ENCODE peak calls at places on chromosome 18, in five cellular contexts. A is K562, N is sigmoid colon, X is GM23338, R is suprapubic skin. W is an unnamed sample. For H3K36me3, the result is how much of the 10 kb centered on the place peaks cover.

GRCh38 chr18:58896268-58896667 is 31.6 kb downstream of the ZNF532 start:
- DNase-seq in X (no peak), A (no peak), R (no peak), N (no peak), W (no peak)

GRCh38 chr18:26089247-26090129 is 925 bp downstream of the SS18 start:
- DNase-seq in N (no peak), A (peak), R (no peak), X (peak), W (no peak)

GRCh38 chr18:36314754-36315153 is 17.2 kb downstream of the FHOD3 start:
- DNase-seq in X (no peak), R (no peak), N (no peak), A (no peak), W (no peak)

GRCh38 chr18:56721031-56721430 is 69.9 kb downstream of the WDR7 start:
- DNase-seq in N (no peak), A (no peak), R (no peak), X (no peak), W (no peak)

GRCh38 chr18:66393463-66393862 is 210.4 kb downstream of the CDH19 start:
- DNase-seq in X (peak), R (no peak), N (no peak), A (no peak), W (no peak)

GRCh38 chr18:70047931-70048603 is 100.4 kb upstream of the CD226 start:
- DNase-seq in N (no peak), X (no peak), A (no peak), R (no peak), W (no peak)

GRCh38 chr18:12321331-12321730 is 13.3 kb downstream of the TUBB6 start:
- DNase-seq in X (no peak), N (peak), A (no peak), R (peak), W (no peak)

GRCh38 chr18:46324556-46324955 is 220.4 kb downstream of the HAUS1 start:
- DNase-seq in N (no peak), A (peak), R (no peak), X (peak), W (no peak)

GRCh38 chr18:55382277-55382805 is 205.7 kb downstream of the TCF4 start:
- DNase-seq in R (no peak), N (no peak), X (no peak), A (no peak), W (no peak)

GRCh38 chr18:1846640-1847039 is 724.7 kb downstream of the METTL4 start:
- DNase-seq in N (no peak), A (no peak), X (no peak), R (no peak), W (no peak)

GRCh38 chr18:42330296-42330695 is 375.3 kb downstream of the PIK3C3 start:
- DNase-seq in R (no peak), N (no peak), A (no peak), X (peak), W (no peak)

GRCh38 chr18:57980573-57981348 is 63.3 kb upstream of the NEDD4L start:
- DNase-seq in A (no peak), R (no peak), X (peak), N (no peak), W (no peak)

GRCh38 chr18:32610116-32610630 is 139.5 kb upstream of the GAREM1 start:
- DNase-seq in N (no peak), X (no peak), R (no peak), A (no peak), W (no peak)

GRCh38 chr18:11040823-11041712 is 108.3 kb downstream of the PIEZO2 start:
- DNase-seq in A (peak), N (no peak), R (no peak), X (peak), W (no peak)

GRCh38 chr18:21243041-21243431 is 1.0 kb downstream of the GREB1L start:
- DNase-seq in X (peak), N (no peak), R (no peak), A (no peak), W (no peak)

GRCh38 chr18:12943200-12943599 is 4.6 kb upstream of the SEH1L start:
- DNase-seq in R (no peak), A (no peak), N (no peak), X (no peak), W (no peak)

GRCh38 chr18:10197097-10197496 is 257.3 kb upstream of the APCDD1 start:
- DNase-seq in R (no peak), N (no peak), X (no peak), A (no peak), W (no peak)

GRCh38 chr18:55633032-55633431 is 45.0 kb upstream of the TCF4 start:
- DNase-seq in N (no peak), X (no peak), A (no peak), R (no peak), W (no peak)

GRCh38 chr18:13570856-13571495 is 155.4 kb downstream of the FAM210A start:
- DNase-seq in A (no peak), X (no peak), N (no peak), R (no peak), W (no peak)

DNA sequence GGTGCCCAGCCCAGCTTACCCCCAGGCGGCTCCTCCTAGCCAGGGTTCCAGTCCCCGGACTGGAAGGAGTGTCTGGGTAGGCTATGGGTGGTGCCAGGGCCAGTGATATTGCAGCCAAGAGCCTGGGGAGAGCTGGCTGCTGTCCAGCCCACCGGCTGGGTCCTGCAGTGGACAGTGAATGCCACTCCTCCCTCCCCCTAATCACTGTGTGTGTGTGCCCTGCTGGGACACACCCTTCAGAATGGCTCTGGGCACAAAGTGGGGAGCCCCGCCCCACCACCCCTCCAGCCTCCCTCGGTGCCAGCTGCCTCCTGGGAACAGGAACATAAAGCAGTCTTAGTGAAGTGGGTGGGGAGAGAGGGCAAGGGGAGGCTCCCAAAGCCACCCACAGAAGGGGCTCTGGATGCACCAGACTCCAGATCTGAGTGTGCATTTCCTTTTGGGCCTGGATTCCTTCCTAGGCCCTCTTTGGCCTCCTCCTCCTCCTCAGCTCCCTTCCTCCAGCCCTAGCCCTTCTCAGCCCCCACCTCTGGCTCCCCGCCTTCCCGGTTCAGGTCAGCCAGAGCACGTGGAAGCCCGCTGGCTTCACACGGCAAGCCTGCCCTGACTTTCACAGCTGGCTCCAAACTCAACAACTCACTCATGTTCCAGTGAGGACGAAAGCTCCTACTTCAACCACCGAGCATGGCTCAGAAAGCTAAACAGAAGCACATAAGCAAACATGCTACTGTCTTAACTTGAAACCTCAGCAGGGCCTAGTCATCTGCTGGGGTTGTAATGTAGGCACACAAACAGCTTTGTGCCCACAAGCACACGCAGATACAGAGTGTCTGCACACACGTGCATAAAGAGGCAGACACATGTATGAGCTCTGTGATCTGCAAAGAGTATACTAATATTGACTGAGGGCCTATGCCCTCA is 209.2 kb upstream of the SMAD2 start:
- DNase-seq in R (no peak), A (no peak), X (peak), N (peak), W (no peak)
- TF ChIP-seq POLR2AphosphoS5 in R (no peak), A (no peak), X (no peak), N (no peak), W (no peak)

DNA sequence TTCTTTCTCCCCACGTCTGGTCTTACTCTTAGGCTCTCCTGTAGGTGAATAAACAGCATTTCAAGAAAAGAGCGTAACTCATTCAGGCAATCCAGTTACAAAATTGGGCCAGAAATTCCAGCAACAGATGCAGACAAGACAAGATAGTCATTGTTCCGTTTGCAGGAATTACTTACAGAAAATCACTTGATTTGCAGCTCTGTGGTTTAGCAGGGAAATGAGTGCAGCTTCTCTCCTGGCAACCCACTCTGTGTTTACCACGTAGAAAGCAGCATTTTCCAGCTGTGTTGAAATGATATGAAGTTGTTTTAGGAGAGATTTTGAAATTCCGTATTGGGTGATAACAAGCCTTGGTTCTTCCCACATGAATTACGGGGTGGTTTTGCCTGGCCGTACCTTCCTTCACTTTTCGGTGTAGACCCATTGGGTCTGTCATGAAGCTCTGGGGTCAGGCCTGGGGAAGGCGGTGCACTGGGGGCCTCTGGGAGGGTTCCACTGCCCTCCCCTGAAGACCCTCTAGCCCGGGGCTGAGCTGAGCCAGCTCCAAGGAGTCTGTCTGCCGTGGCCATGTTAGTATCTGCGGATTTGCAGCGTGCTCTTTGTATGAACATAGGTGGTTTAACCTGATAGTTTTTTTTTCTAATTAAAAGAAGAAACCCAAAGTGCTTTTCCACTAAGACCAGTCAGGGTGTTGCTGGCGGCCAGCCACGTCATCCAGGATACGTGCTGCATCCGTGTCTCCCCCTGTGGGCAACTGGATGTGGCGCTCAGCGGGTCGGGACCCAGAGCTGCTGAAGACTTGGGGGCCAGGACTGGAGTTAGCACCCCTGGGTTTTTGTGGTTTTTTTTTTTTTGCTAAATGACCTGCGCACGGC is 58.9 kb upstream of the KCNG2 start:
- DNase-seq in R (peak), X (no peak), A (no peak), N (peak), W (no peak)
- H3K36me3 ChIP-seq in R (half or more), X (under half), A (under half), N (under half), W (half or more)

DNA sequence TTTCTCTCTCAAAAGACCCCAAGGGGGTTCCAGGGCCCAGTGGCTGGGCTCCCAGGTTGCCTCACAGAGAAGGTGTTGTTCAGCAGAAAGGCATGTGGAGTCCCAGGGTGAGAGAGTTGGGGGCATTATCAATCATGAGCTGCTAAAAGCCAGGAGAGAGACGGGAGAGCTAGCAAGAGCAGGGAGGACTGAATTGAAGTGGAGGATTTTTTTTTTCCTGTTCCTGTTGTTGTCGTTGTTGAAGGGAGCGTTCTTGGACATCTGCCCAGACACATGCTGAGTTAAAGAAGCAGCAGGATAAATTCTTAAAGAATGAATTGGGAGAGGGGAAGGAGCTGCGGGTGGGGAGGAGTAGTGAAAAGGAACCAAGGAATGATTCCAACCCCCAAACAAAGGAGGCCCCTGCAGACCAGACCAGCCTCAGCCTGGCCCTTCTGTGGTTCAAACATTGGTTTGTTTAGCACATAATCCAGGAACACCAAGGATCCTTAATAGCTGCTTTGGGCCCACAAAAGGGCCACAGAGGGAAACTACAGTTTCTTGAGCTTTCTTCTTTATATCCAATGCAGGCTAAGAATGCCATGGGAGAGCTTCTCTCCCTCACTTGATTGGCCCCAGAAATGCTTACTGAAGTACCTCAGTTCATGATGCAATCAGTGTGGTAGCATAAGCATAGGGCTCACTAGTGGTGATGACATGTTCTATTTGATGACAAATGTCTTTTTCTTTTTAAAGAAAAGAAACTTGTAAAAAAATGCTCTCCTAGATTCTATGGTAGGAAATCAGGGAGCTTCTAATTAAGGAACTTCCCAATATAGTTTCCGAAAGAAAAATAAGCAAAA is 146.0 kb downstream of the SETBP1 start:
- DNase-seq in X (no peak), N (peak), R (peak), A (no peak), W (no peak)
- TF ChIP-seq POLR2AphosphoS5 in X (no peak), N (peak), R (no peak), A (no peak), W (peak)

DNA sequence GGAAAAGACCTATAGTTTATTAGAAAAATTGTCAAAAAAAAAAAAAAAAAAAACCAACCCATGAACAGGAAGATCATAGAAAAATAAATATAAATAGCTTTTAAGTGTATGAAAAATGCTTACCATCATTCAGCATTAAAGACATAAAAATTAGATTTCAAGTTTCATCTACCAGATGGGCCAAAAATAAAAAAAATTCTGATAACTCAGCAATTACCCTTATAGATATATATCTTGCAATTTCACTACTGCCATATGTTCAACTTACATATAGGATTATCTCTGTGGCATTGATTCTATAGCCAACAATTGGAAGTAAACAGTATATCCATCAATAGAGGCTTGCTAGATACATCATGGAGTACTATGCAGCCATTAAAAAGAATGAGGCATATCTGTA is 126.6 kb upstream of the SMAD2 start:
- DNase-seq in A (no peak), R (no peak), X (no peak), N (no peak), W (no peak)
- H3K36me3 ChIP-seq in A (under half), R (under half), X (under half), N (under half), W (under half)

GRCh38 chr18:76823574-76823973 is 1.2 kb downstream of the ZNF236 start:
- DNase-seq in A (peak), N (peak), X (peak), R (no peak), W (no peak)

GRCh38 chr18:76821356-76821874 is 942 bp upstream of the ZNF236 start:
- DNase-seq in R (no peak), N (no peak), X (no peak), A (no peak), W (no peak)

GRCh38 chr18:76823166-76823539 is 796 bp downstream of the ZNF236 start:
- DNase-seq in R (peak), X (no peak), N (no peak), A (no peak), W (no peak)

GRCh38 chr18:76821875-76822509 is 365 bp upstream of the ZNF236 start:
- DNase-seq in A (peak), R (peak), X (peak), N (peak), W (no peak)

GRCh38 chr18:76822510-76823165 is at the start of gene ZNF236:
- DNase-seq in A (peak), N (peak), X (peak), R (peak), W (no peak)
- TF ChIP-seq POLR2AphosphoS5 in A (peak), N (peak), X (peak), R (no peak), W (no peak)

GRCh38 chr18:23548719-23549118 is 37.6 kb downstream of the NPC1 start:
- DNase-seq in N (no peak), A (no peak), R (no peak), X (no peak), W (no peak)

GRCh38 chr18:23550898-23551297 is 35.4 kb downstream of the NPC1 start:
- DNase-seq in N (no peak), A (no peak), R (no peak), X (no peak), W (no peak)

GRCh38 chr18:23547806-23548205 is 38.5 kb downstream of the NPC1 start:
- DNase-seq in A (no peak), X (no peak), N (no peak), R (no peak), W (no peak)

GRCh38 chr18:23553887-23554286 is 32.4 kb downstream of the NPC1 start:
- DNase-seq in N (no peak), A (no peak), R (no peak), X (no peak), W (no peak)

GRCh38 chr18:23551978-23552377 is 34.3 kb downstream of the NPC1 start:
- DNase-seq in A (no peak), N (no peak), R (no peak), X (no peak), W (no peak)
- H3K36me3 ChIP-seq in A (half or more), N (half or more), R (half or more), X (half or more), W (under half)

DNA sequence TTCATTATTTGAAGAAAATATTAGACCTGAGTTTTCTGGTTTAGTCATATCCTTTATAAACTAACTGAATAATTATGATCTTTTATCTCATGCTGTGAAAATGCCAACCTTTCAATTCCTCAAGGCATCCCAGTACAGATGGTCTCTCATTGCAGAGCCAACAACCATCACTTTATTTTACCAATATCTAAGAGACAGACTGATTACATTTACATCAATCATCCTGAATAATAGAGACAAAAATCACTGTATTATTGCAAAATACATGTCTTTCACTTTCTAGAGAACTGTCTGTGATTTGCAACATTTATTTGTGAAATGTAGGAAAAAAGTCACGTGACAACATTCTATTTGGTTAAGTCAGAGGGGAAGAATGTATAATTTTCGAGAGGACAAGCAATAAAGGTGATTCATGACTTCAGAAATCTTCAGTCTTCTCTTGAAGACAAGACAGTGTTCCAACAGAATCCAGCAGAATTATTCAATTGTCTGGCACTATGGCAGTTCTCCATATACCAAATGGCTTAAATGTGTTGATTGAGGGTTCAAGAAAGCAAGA is 503.6 kb upstream of the SYT4 start:
- DNase-seq in R (no peak), N (no peak), A (no peak), X (no peak), W (no peak)
- TF ChIP-seq POLR2AphosphoS5 in R (no peak), N (no peak), A (no peak), X (no peak), W (no peak)

GRCh38 chr18:9113468-9114149 is 11.1 kb downstream of the NDUFV2 start:
- DNase-seq in X (no peak), N (no peak), R (no peak), A (no peak), W (no peak)

GRCh38 chr18:9123520-9123919 is 13.1 kb upstream of the ANKRD12 start:
- DNase-seq in X (no peak), N (no peak), A (no peak), R (no peak), W (no peak)

GRCh38 chr18:9120796-9121195 is 15.8 kb upstream of the ANKRD12 start:
- DNase-seq in N (no peak), A (no peak), R (no peak), X (no peak), W (no peak)

GRCh38 chr18:9115984-9116383 is 13.5 kb downstream of the NDUFV2 start:
- DNase-seq in X (no peak), A (no peak), N (no peak), R (no peak), W (no peak)

DNA sequence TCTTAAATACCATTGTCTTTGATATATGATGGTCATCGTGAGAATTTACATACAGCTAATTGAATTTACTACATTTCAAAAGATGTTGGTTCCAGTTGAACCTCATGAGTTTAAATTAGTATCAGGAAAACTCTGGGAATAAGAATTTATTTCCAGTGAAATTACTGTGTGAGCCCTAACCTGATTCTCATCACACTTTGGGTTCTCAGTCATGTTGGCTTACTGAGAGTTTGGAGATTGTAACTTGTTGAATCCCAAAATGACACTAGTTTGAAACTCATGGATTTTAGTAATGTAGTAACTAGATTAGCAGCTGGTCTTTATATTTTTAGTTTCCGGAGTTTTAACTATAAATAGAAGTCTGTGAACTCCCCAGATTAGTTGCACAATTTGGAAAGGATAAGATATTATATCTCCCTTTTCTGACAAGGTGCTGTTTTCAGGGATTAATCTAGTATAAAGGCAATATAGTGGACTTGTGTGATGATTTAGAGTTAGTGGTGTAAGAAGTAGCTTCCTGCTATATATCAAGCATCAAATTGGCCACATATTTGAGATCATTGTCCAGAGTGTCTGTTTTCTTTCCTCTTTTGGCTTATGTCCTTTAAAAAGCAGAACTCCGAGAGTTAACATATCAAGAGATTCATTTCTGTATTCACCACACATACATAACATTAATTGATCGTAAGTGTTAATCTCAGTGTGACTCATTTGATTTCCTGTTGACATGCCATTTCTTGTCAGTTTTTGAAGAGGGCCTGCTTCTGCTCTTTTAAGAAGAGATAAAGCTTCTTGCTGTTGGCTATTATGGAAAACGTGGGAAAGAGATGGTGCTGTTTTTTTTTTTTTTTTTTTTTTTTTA is 15.7 kb downstream of the NDUFV2 start:
- DNase-seq in N (no peak), R (no peak), X (no peak), A (no peak), W (no peak)
- H3K36me3 ChIP-seq in N (under half), R (under half), X (under half), A (half or more), W (under half)

W was measured in vagina.